ENCODE peak calls at places on chromosomes 6 and 20, in six cellular contexts. One of them, this sample, is unnamed.

GRCh38 chr6:110528051-110528929 is 51.9 kb upstream of the SLC22A16 start:
- DNase-seq in BJ: peak; percentile 96
- DNase-seq in right lobe of liver: no peak
- DNase-seq in astrocyte of the spinal cord: peak; percentile 92
- DNase-seq in tibial artery: peak; percentile 56
- DNase-seq in HCT116: peak; percentile 56
- DNase-seq in this sample: peak; percentile 98

GRCh38 chr20:38132156-38132909 is 32.7 kb downstream of the TGM2 start:
- DNase-seq in right lobe of liver: no peak
- DNase-seq in HCT116: no peak
- DNase-seq in BJ: no peak
- DNase-seq in astrocyte of the spinal cord: no peak
- DNase-seq in tibial artery: no peak
- DNase-seq in this sample: no peak

GRCh38 chr6:90087103-90087833 is 193.0 kb downstream of the GJA10 start:
- DNase-seq in HCT116: no peak
- DNase-seq in tibial artery: no peak
- DNase-seq in astrocyte of the spinal cord: no peak
- DNase-seq in BJ: peak; percentile 19
- DNase-seq in right lobe of liver: no peak
- DNase-seq in this sample: no peak

GRCh38 chr6:47484616-47485015 is 7.0 kb downstream of the CD2AP start:
- DNase-seq in BJ: peak; percentile 41
- DNase-seq in right lobe of liver: no peak
- DNase-seq in tibial artery: no peak
- DNase-seq in HCT116: peak; percentile 22
- DNase-seq in astrocyte of the spinal cord: peak; percentile 92
- DNase-seq in this sample: peak; percentile 82

GRCh38 chr6:56151825-56152224 is 95.6 kb downstream of the COL21A1 start:
- DNase-seq in tibial artery: no peak
- DNase-seq in BJ: no peak
- DNase-seq in HCT116: no peak
- DNase-seq in right lobe of liver: no peak
- DNase-seq in astrocyte of the spinal cord: no peak
- DNase-seq in this sample: no peak

GRCh38 chr6:15512126-15512525 is 150.7 kb downstream of the DTNBP1 start:
- DNase-seq in BJ: no peak
- DNase-seq in astrocyte of the spinal cord: no peak
- DNase-seq in tibial artery: no peak
- DNase-seq in right lobe of liver: no peak
- DNase-seq in HCT116: no peak
- DNase-seq in this sample: no peak

GRCh38 chr6:168113226-168113625 is 34.2 kb upstream of the FRMD1 start:
- DNase-seq in BJ: no peak
- DNase-seq in HCT116: no peak
- DNase-seq in right lobe of liver: no peak
- DNase-seq in tibial artery: no peak
- DNase-seq in astrocyte of the spinal cord: no peak
- DNase-seq in this sample: no peak

GRCh38 chr6:98041921-98042320 is 758.9 kb upstream of the MMS22L start:
- DNase-seq in right lobe of liver: no peak
- DNase-seq in tibial artery: no peak
- DNase-seq in astrocyte of the spinal cord: no peak
- DNase-seq in BJ: no peak
- DNase-seq in HCT116: no peak
- DNase-seq in this sample: no peak

GRCh38 chr6:157050537-157051280 is 272.6 kb downstream of the TMEM242 start:
- DNase-seq in BJ: no peak
- DNase-seq in astrocyte of the spinal cord: no peak
- DNase-seq in right lobe of liver: no peak
- DNase-seq in HCT116: no peak
- DNase-seq in tibial artery: no peak
- DNase-seq in this sample: no peak

GRCh38 chr6:41367700-41368099 is 32.3 kb downstream of the NCR2 start:
- DNase-seq in right lobe of liver: no peak
- DNase-seq in HCT116: peak; percentile 60
- DNase-seq in BJ: no peak
- DNase-seq in astrocyte of the spinal cord: peak; percentile 43
- DNase-seq in tibial artery: no peak
- DNase-seq in this sample: peak; percentile 25

GRCh38 chr6:47780510-47781356 is 1.1 kb upstream of the OPN5 start:
- DNase-seq in right lobe of liver: peak; percentile 24
- DNase-seq in BJ: peak; percentile 26
- DNase-seq in astrocyte of the spinal cord: peak; percentile 73
- DNase-seq in tibial artery: no peak
- DNase-seq in HCT116: peak; percentile 66
- DNase-seq in this sample: peak; percentile 68

GRCh38 chr6:47187883-47188587 is 121.7 kb downstream of the TNFRSF21 start:
- DNase-seq in HCT116: no peak
- DNase-seq in astrocyte of the spinal cord: peak; percentile 45
- DNase-seq in tibial artery: no peak
- DNase-seq in right lobe of liver: no peak
- DNase-seq in BJ: no peak
- DNase-seq in this sample: peak; percentile 46

GRCh38 chr6:11413112-11413687 is 124.3 kb upstream of the TMEM170B start:
- DNase-seq in right lobe of liver: no peak
- DNase-seq in BJ: no peak
- DNase-seq in astrocyte of the spinal cord: no peak
- DNase-seq in HCT116: no peak
- DNase-seq in tibial artery: no peak
- DNase-seq in this sample: no peak

GRCh38 chr20:53533500-53533899 is 60.1 kb downstream of the ZNF217 start:
- DNase-seq in tibial artery: no peak
- DNase-seq in HCT116: no peak
- DNase-seq in right lobe of liver: no peak
- DNase-seq in BJ: no peak
- DNase-seq in astrocyte of the spinal cord: no peak
- DNase-seq in this sample: no peak

GRCh38 chr6:21597706-21598273 is 4.2 kb downstream of the SOX4 start:
- DNase-seq in BJ: no peak
- DNase-seq in right lobe of liver: no peak
- DNase-seq in HCT116: no peak
- DNase-seq in astrocyte of the spinal cord: peak; percentile 49
- DNase-seq in tibial artery: no peak
- DNase-seq in this sample: peak; percentile 8

DNA sequence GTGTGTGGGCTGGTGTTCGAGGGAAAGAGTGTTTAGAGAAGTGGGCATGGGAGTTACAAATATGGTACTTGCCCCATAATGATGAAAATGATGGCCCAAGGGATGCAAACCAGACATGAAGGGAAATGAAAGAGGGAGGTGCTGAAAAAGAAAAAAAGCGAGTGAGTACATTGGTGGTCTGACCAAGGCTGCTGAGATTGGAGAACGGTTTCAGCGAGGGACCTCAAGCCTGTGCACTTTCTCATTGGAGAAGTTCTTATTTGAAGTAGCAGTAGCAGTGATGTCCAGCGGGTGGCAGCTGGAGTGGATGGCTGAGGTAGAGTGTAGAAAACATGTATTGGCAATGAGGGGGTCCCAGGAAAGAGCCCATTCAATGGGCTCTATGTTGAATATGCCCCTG is 54.8 kb downstream of the TNFAIP3 start:
- DNase-seq in tibial artery: no peak
- DNase-seq in astrocyte of the spinal cord: no peak
- DNase-seq in right lobe of liver: no peak
- DNase-seq in BJ: no peak
- DNase-seq in HCT116: no peak
- DNase-seq in this sample: no peak
- TF ChIP-seq CTCF in tibial artery: no peak
- TF ChIP-seq CTCF in astrocyte of the spinal cord: peak; percentile 26
- TF ChIP-seq CTCF in right lobe of liver: no peak
- TF ChIP-seq CTCF in BJ: no peak
- TF ChIP-seq CTCF in HCT116: peak; percentile 50
- TF ChIP-seq CTCF in this sample: no peak

GRCh38 chr6:190596-191395 is 101.5 kb upstream of the DUSP22 start:
- DNase-seq in HCT116: no peak
- DNase-seq in tibial artery: no peak
- DNase-seq in astrocyte of the spinal cord: no peak
- DNase-seq in BJ: no peak
- DNase-seq in right lobe of liver: no peak
- DNase-seq in this sample: no peak
- TF ChIP-seq CTCF in HCT116: no peak
- TF ChIP-seq CTCF in tibial artery: no peak
- TF ChIP-seq CTCF in astrocyte of the spinal cord: peak; percentile 7
- TF ChIP-seq CTCF in BJ: no peak
- TF ChIP-seq CTCF in right lobe of liver: no peak
- TF ChIP-seq CTCF in this sample: no peak

GRCh38 chr20:4193053-4193452 is 177.7 kb upstream of the RNF24 start:
- DNase-seq in astrocyte of the spinal cord: no peak
- DNase-seq in right lobe of liver: no peak
- DNase-seq in BJ: no peak
- DNase-seq in tibial artery: no peak
- DNase-seq in HCT116: no peak
- DNase-seq in this sample: no peak

GRCh38 chr20:4190792-4191519 is 175.6 kb upstream of the RNF24 start:
- DNase-seq in BJ: no peak
- DNase-seq in right lobe of liver: no peak
- DNase-seq in tibial artery: no peak
- DNase-seq in HCT116: no peak
- DNase-seq in astrocyte of the spinal cord: no peak
- DNase-seq in this sample: no peak

GRCh38 chr20:4192378-4193048 is 177.2 kb upstream of the RNF24 start:
- DNase-seq in right lobe of liver: no peak
- DNase-seq in astrocyte of the spinal cord: no peak
- DNase-seq in HCT116: no peak
- DNase-seq in tibial artery: no peak
- DNase-seq in BJ: no peak
- DNase-seq in this sample: no peak

DNA sequence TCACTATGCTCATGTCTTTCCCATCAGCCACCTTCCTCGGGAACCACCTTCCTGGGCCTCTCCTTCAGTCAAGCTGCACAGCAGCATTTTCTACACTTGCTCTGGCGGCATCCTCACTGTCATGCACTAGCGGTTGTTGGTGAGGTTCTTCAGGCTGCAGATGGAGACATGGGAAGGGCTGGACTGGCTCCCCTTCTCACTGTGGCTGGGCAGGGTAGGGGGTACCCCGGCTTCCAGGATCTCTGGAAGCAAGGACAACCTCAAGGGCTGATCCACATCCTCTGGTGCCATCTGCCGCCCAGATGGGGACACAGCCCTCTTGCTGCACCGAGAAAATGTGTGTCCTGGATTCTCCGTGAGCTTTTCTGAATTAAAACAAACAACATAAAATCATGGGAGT is 180.1 kb upstream of the RNF24 start:
- DNase-seq in tibial artery: no peak
- DNase-seq in HCT116: no peak
- DNase-seq in right lobe of liver: no peak
- DNase-seq in BJ: no peak
- DNase-seq in astrocyte of the spinal cord: peak; percentile 12
- DNase-seq in this sample: no peak
- TF ChIP-seq CTCF in tibial artery: no peak
- TF ChIP-seq CTCF in HCT116: no peak
- TF ChIP-seq CTCF in right lobe of liver: peak; percentile 41
- TF ChIP-seq CTCF in BJ: peak; percentile 67
- TF ChIP-seq CTCF in astrocyte of the spinal cord: peak; percentile 71
- TF ChIP-seq CTCF in this sample: peak; percentile 73

DNA sequence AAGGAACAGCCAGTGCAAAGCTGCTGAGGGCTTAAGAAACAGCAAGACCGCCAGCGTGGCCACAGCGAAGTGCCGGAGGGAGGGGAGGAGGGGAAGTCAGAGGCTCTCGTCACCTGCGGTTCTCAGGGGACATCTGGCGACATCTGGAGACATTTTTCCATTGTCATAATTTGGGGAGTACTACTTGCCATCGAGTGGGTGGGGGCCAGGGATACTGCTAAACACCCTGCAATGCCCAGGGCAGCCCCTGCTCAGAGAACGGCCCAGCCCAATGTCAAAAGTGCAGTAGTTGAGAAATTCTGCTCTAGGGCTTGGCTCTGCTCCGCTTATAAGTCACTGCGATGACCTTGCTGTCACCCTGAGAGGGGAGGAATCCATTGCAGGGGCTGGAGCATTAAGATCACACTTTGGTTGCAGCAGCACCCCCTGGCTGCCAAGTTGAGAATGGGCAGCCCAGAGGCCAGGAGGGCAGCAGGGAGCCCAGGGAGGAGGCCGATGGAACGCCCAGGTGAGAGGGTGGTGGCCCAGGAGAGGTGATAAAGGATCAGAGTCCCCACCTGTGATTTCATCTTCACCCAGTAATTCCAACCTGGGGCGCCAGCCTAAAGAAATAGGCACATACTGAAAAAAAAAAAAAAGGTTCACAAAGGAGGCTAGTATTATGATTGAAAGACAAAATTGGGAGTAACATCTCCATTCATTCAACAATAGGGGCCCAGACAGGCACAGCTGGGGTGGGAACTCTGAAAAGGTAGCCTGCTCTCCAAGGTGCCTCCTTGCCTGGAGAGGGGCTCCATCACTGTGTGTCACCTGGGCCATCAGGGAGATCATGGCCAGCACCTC is 218.2 kb downstream of the BMP7 start:
- DNase-seq in HCT116: no peak
- DNase-seq in right lobe of liver: no peak
- DNase-seq in astrocyte of the spinal cord: peak; percentile 12
- DNase-seq in tibial artery: no peak
- DNase-seq in BJ: no peak
- DNase-seq in this sample: peak; percentile 25
- TF ChIP-seq CTCF in HCT116: peak; percentile 74
- TF ChIP-seq CTCF in right lobe of liver: peak; percentile 56
- TF ChIP-seq CTCF in astrocyte of the spinal cord: peak; percentile 69
- TF ChIP-seq CTCF in tibial artery: no peak
- TF ChIP-seq CTCF in BJ: peak; percentile 73
- TF ChIP-seq CTCF in this sample: peak; percentile 84

GRCh38 chr6:73282876-73283275 is 19.9 kb upstream of the KHDC1 start:
- DNase-seq in HCT116: no peak
- DNase-seq in astrocyte of the spinal cord: no peak
- DNase-seq in BJ: no peak
- DNase-seq in right lobe of liver: no peak
- DNase-seq in tibial artery: no peak
- DNase-seq in this sample: no peak

GRCh38 chr6:73290435-73290834 is 27.4 kb upstream of the KHDC1 start:
- DNase-seq in right lobe of liver: no peak
- DNase-seq in BJ: no peak
- DNase-seq in tibial artery: no peak
- DNase-seq in astrocyte of the spinal cord: peak; percentile 39
- DNase-seq in HCT116: no peak
- DNase-seq in this sample: peak; percentile 47

GRCh38 chr6:73286752-73287151 is 23.8 kb upstream of the KHDC1 start:
- DNase-seq in right lobe of liver: no peak
- DNase-seq in BJ: no peak
- DNase-seq in astrocyte of the spinal cord: no peak
- DNase-seq in HCT116: no peak
- DNase-seq in tibial artery: no peak
- DNase-seq in this sample: no peak

DNA sequence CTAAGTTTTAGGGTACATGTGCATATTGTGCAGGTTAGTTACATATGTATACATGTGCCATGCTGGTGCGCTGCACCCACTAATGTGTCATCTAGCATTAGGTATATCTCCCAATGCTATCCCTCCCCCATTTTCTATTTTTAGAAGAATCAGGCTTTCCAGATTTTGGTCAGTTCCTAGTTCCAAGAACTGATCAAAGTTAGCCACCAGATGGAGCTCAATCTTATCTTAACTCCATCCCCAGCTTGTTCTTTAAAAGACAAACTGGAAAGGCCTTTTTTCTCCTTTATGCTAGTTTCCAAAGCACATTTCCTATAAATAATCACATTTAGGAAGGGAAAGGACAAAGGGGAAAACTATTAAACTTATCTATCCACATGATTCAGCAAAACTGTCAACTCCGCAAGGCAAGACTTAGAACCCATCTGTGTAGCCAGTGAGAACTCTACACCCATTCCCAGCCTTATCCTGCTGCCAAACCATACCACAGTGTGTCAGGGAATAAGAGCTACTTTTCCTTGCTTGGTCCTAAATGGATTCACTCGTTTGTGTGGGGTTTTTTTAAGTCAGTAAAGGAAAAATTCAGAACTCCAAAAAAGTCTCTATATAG is 22.8 kb upstream of the KHDC1 start:
- DNase-seq in HCT116: peak; percentile 23
- DNase-seq in tibial artery: no peak
- DNase-seq in BJ: no peak
- DNase-seq in astrocyte of the spinal cord: peak; percentile 72
- DNase-seq in right lobe of liver: no peak
- DNase-seq in this sample: peak; percentile 55
- TF ChIP-seq CTCF in HCT116: peak; percentile 56
- TF ChIP-seq CTCF in tibial artery: peak; percentile 41
- TF ChIP-seq CTCF in BJ: peak; percentile 54
- TF ChIP-seq CTCF in astrocyte of the spinal cord: peak; percentile 58
- TF ChIP-seq CTCF in right lobe of liver: peak; percentile 50
- TF ChIP-seq CTCF in this sample: peak; percentile 75

This sample was measured in HFFc6.